ENCODE peak calls at places on chromosomes 12 and 14, in four cellular contexts. C is psoas muscle, I is A549, H is NCI-H1105 treated with DMSO at 0.1 percent for 48 hours. B is an unnamed sample.

GRCh38 chr12:112909693-112910092 is 2.9 kb downstream of the OAS1 start:
- DNase-seq in I (no peak), C (no peak), H (no peak), B (no peak)

GRCh38 chr12:131210506-131211278 is 257.0 kb downstream of the ADGRD1 start:
- DNase-seq in H (no peak), C (no peak), I (no peak), B (no peak)

GRCh38 chr12:57611116-57611809 is at the start of gene ARHGEF25:
- DNase-seq in H (peak; percentile 36), I (peak; percentile 84), C (peak; percentile 82), B (peak; percentile 34)

GRCh38 chr14:77485901-77486678 is 12.5 kb downstream of the ISM2 start:
- DNase-seq in C (no peak), H (peak; percentile 16), I (peak; percentile 39), B (peak; percentile 49)

GRCh38 chr14:40394634-40395340 is 962.6 kb upstream of the FBXO33 start:
- DNase-seq in H (no peak), C (no peak), I (no peak), B (no peak)

GRCh38 chr12:130428116-130428515 is 90.4 kb downstream of the PIWIL1 start:
- DNase-seq in H (no peak), I (no peak), C (no peak), B (no peak)

GRCh38 chr14:68248481-68249255 is 429.1 kb downstream of the RAD51B start:
- DNase-seq in H (peak; percentile 79), I (peak; percentile 61), C (peak; percentile 79), B (peak; percentile 78)

GRCh38 chr14:52325126-52325525 is 11.0 kb downstream of the PTGER2 start:
- DNase-seq in I (no peak), H (no peak), C (no peak), B (peak; percentile 50)

GRCh38 chr14:68682166-68683103 is 110.4 kb downstream of the ZFP36L1 start:
- DNase-seq in C (no peak), I (peak; percentile 78), H (no peak), B (peak; percentile 98)

GRCh38 chr12:123305160-123305559 is 33.5 kb upstream of the CDK2AP1 start:
- DNase-seq in I (no peak), H (no peak), C (no peak), B (no peak)

GRCh38 chr14:55477680-55478079 is 37.3 kb upstream of the TBPL2 start:
- DNase-seq in H (no peak), C (no peak), I (no peak), B (peak; percentile 63)

GRCh38 chr12:49624919-49625577 is 1.7 kb downstream of the PRPF40B start:
- DNase-seq in H (no peak), C (no peak), I (peak; percentile 31), B (peak; percentile 37)

GRCh38 chr14:23452237-23452636 is 16.8 kb upstream of the MYH7 start:
- DNase-seq in H (no peak), C (no peak), I (no peak), B (no peak)

GRCh38 chr12:12608557-12608957 is 3.1 kb upstream of the CREBL2 start:
- DNase-seq in C (no peak), H (no peak), I (peak; percentile 28), B (peak; percentile 6)

GRCh38 chr12:55188974-55189556 is 31.8 kb upstream of the OR10A7 start:
- DNase-seq in H (peak; percentile 50), I (peak; percentile 43), C (no peak), B (peak; percentile 66)

GRCh38 chr14:71400821-71401447 is 493.7 kb downstream of the PCNX1 start:
- DNase-seq in C (no peak), I (no peak), H (no peak), B (peak; percentile 28)

GRCh38 chr14:75437201-75438143 is 9.7 kb downstream of the JDP2 start:
- DNase-seq in H (peak; percentile 59), C (no peak), I (no peak), B (no peak)